ENCODE peak calls at places on chromosomes 6 and 20, in nine cellular contexts. C, V, Y, D, U, N, Z, H and X are unnamed samples.

GRCh38 chr20:10171864-10172751 is 46.5 kb upstream of the SNAP25 start:
- DNase-seq in D (peak), N (no peak), Z (peak), U (no peak), Y (peak), H (no peak), C (peak), V (no peak), X (no peak)

GRCh38 chr6:5422321-5422915 is 161.1 kb downstream of the FARS2 start:
- DNase-seq in H (no peak), U (no peak), Z (peak), V (no peak), Y (no peak), N (no peak), D (peak), C (peak), X (peak)

GRCh38 chr6:140441256-140441655 is 1066.8 kb upstream of the CITED2 start:
- DNase-seq in Y (peak), D (peak), U (no peak), N (no peak), Z (peak), V (no peak), H (no peak), C (peak), X (no peak)

GRCh38 chr6:134420638-134421181 is 102.8 kb upstream of the SGK1 start:
- DNase-seq in N (no peak), Y (no peak), Z (peak), V (no peak), U (no peak), H (no peak), C (peak), D (no peak), X (no peak)

GRCh38 chr6:113875470-113875869 is 18.3 kb downstream of the MARCKS start:
- DNase-seq in N (peak), D (no peak), U (no peak), Z (peak), V (no peak), C (peak), Y (no peak), H (no peak), X (no peak)

GRCh38 chr6:22145294-22145693 is 151.5 kb downstream of the PRL start:
- DNase-seq in N (no peak), Z (no peak), Y (no peak), D (no peak), V (no peak), U (no peak), H (no peak), C (no peak), X (no peak)

GRCh38 chr6:76275746-76276145 is 203.3 kb upstream of the IMPG1 start:
- DNase-seq in N (peak), Z (no peak), V (no peak), C (no peak), U (no peak), D (no peak), H (no peak), Y (no peak), X (peak)

GRCh38 chr6:137689377-137689776 is 177.7 kb upstream of the TNFAIP3 start:
- DNase-seq in U (no peak), N (no peak), V (no peak), Z (no peak), H (no peak), C (no peak), D (no peak), Y (no peak), X (no peak)

GRCh38 chr20:11891827-11892521 is 25.7 kb upstream of the BTBD3 start:
- DNase-seq in C (peak), H (peak), D (peak), Y (no peak), N (peak), Z (peak), V (no peak), U (no peak), X (peak)

GRCh38 chr20:63957690-63958441 is 1.6 kb upstream of the UCKL1 start:
- DNase-seq in H (no peak), N (peak), Z (peak), D (no peak), Y (peak), U (no peak), C (peak), V (no peak), X (no peak)

GRCh38 chr6:84756466-84756865 is 7.9 kb downstream of the TBX18 start:
- DNase-seq in H (no peak), U (no peak), C (no peak), D (no peak), Z (no peak), Y (no peak), N (no peak), V (no peak), X (no peak)

GRCh38 chr6:136525586-136526195 is 24.5 kb downstream of the MAP7 start:
- DNase-seq in C (no peak), N (no peak), H (no peak), Z (peak), D (no peak), U (no peak), Y (no peak), V (no peak), X (no peak)

GRCh38 chr20:22584630-22584921 is 204 bp upstream of the FOXA2 start:
- DNase-seq in Y (no peak), Z (no peak), V (no peak), U (no peak), H (no peak), D (no peak), N (no peak), C (no peak), X (no peak)
- H3K4me3 ChIP-seq in Y (no peak), Z (no peak), V (no peak), U (no peak), H (no peak), D (peak), N (no peak), C (no peak), X (no peak)

DNA sequence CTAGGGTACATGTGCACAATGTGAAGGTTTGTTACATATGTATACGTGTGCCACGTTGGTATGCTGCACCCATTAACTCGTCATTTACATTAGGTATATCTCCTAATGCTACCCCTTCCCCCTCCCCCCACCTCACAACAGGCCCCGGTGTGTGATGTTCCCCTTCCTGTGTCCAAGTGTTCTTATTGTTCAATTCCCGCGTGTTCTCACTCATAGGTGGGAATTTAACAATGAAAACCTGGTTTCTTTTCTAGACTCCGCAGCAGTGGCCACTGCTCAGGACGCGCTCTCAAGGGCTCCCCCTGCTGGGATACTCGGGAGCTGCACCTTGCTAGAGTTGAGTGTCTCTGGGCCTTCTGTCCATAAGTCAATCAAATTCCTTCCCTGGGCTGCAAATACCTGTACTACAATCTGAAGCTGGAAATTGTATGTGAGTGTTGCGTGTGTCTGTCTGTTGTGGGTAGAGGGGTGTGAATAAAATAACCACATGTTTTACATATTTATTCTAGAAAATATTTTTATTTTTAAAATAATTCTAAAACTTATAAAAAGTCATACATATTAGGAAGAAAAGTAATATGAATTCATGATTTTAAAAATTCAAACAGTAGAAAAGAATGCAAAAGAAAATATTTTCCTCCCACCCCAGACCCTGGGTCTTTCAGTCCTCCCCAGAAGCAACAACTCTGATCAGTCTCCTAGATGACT is 8.2 kb upstream of the CEP250 start:
- DNase-seq in D (peak), Z (peak), V (peak), U (peak), N (peak), C (peak), H (no peak), Y (peak), X (peak)
- H3K4me3 ChIP-seq in D (peak), Z (no peak), V (no peak), U (peak), N (peak), C (peak), H (peak), Y (peak), X (peak)

DNA sequence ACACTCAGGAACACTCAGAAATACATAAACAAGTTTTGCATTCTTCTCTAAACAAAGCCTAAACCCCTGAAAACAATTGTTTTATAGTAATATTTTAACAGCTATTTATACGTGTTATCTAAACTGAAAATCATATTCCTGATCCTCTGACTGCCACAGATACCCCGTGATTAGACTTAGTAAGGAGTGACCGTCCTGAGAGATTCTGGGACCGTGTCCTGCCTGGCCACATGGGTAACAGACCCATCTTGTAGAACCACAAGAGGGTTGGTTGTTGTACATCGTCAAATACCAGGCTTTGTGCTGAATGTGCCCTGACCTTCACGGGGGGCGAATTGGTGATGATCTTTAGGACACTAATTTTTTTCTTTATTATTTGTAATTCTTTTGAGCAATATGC is 214.4 kb downstream of the TMEM242 start:
- DNase-seq in C (no peak), Z (no peak), V (no peak), N (no peak), D (no peak), H (no peak), Y (no peak), U (no peak), X (no peak)
- H3K4me3 ChIP-seq in C (no peak), Z (no peak), V (no peak), N (no peak), D (no peak), H (no peak), Y (no peak), U (no peak), X (no peak)

GRCh38 chr6:20159781-20160540 is 52.3 kb downstream of the MBOAT1 start:
- DNase-seq in V (no peak), H (no peak), U (peak), D (no peak), Y (no peak), C (peak), Z (no peak), N (no peak), X (no peak)
- H3K4me3 ChIP-seq in V (no peak), H (no peak), U (no peak), D (no peak), Y (no peak), C (no peak), Z (no peak), N (no peak), X (no peak)

GRCh38 chr20:31712564-31713311 is 9.9 kb downstream of the BCL2L1 start:
- DNase-seq in Z (peak), N (no peak), C (peak), V (no peak), U (no peak), D (peak), Y (peak), H (no peak), X (no peak)

GRCh38 chr20:31710423-31711250 is 12.0 kb downstream of the BCL2L1 start:
- DNase-seq in Y (peak), H (no peak), C (no peak), V (no peak), N (peak), U (no peak), D (no peak), Z (no peak), X (no peak)

GRCh38 chr20:31713312-31714049 is 9.2 kb downstream of the BCL2L1 start:
- DNase-seq in V (no peak), H (no peak), N (peak), U (peak), Z (peak), D (peak), Y (peak), C (peak), X (no peak)

GRCh38 chr20:31711416-31712111 is 11.1 kb downstream of the BCL2L1 start:
- DNase-seq in H (no peak), C (no peak), U (no peak), V (no peak), Y (no peak), Z (no peak), N (no peak), D (no peak), X (no peak)

GRCh38 chr20:31712112-31712553 is 10.5 kb downstream of the BCL2L1 start:
- DNase-seq in N (peak), U (no peak), Y (no peak), D (peak), V (no peak), C (no peak), H (no peak), Z (peak), X (no peak)
- H3K4me3 ChIP-seq in N (peak), U (no peak), Y (peak), D (peak), V (no peak), C (no peak), H (no peak), Z (no peak), X (no peak)

GRCh38 chr6:164337024-164337924 is 922.8 kb downstream of the QKI start:
- DNase-seq in H (no peak), D (no peak), Y (no peak), C (no peak), N (no peak), Z (no peak), U (no peak), V (no peak), X (no peak)
- H3K4me3 ChIP-seq in H (no peak), D (no peak), Y (no peak), C (no peak), N (no peak), Z (no peak), U (no peak), V (no peak), X (no peak)

DNA sequence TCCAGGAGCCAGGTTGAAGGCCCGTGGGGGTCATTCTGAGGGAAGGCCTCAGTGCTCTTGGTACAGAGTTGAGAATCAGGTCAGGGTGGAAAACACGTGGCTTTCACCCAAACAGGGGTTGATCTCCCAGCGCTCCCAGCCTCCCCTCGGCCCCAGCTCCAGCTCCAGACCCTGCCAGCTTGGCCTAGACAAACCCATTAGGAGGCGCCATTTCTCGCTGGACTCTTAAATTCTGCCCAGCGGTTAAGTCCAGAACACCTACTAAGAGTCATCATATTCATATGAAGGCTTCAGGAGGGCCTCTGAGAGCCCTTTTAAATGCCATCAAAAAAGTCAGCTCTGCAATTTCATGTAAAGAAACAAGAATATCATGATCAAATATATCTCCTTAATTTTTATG is 158.0 kb upstream of the RIN2 start:
- DNase-seq in Z (no peak), D (no peak), Y (no peak), C (no peak), U (no peak), N (no peak), V (no peak), H (no peak), X (no peak)
- H3K4me3 ChIP-seq in Z (no peak), D (no peak), Y (no peak), C (no peak), U (no peak), N (no peak), V (no peak), H (no peak), X (no peak)

GRCh38 chr6:93420163-93420806 is 926 bp upstream of the EPHA7 start:
- DNase-seq in U (no peak), V (no peak), C (no peak), N (no peak), D (no peak), Y (no peak), H (no peak), Z (no peak), X (no peak)
- H3K4me3 ChIP-seq in U (no peak), V (peak), C (no peak), N (peak), D (no peak), Y (peak), H (peak), Z (peak), X (no peak)

DNA sequence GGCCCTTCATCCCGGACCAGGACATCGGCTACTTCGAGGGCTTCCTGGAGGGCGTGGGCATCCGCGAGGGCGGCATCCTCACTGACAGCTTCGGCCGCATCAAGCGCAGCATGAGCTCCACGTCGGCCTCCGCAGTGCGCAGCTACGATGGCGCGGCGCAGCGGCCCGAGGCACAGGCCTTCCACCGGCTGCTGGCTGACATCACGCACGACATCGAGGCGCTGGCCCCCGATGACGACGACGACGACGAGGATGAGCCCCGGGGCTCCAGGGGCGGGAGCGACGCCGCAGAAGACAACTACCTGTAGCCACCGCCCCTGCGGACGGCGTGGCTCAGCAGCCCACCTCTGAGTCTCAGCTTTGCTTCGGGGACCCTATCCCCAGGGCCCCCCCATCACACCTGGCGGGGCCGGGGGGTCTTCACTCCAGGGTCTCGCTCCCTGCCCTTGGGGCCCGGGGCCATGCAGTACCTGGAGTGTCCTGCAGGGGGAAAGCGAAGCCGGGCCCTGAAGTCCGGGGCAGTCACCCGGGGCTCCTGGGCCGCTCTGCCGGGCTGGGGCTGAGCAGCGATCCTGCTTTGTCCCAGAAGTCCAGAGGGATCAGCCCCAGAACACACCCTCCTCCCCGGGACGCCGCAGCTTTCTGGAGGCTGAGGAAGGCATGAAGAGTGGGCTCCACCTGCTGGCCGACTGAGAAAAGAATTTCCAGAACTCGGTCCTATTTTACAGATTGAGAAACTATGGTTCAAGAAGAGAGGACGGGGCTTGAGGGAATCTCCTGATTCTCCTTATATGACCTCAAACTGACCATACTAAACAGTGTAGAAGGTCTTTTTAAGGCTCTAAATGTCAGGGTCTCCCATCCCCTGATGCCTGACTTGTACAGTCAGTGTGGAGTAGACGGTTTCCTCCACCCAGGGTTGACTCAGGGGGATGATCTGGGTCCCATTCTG is 20.8 kb upstream of the HCK start:
- DNase-seq in Z (peak), N (peak), D (peak), Y (peak), V (peak), C (peak), H (peak), U (peak), X (peak)
- H3K4me3 ChIP-seq in Z (peak), N (peak), D (peak), Y (peak), V (peak), C (peak), H (peak), U (peak), X (peak)

GRCh38 chr20:45085867-45086266 is 15.1 kb downstream of the KCNS1 start:
- DNase-seq in U (no peak), V (no peak), Z (no peak), C (no peak), H (no peak), D (no peak), Y (no peak), N (no peak), X (no peak)

GRCh38 chr20:45082468-45082867 is 18.5 kb downstream of the KCNS1 start:
- DNase-seq in D (no peak), Z (no peak), H (no peak), V (no peak), C (no peak), N (no peak), Y (no peak), U (no peak), X (no peak)

GRCh38 chr20:45080867-45081616 is 19.9 kb downstream of the KCNS1 start:
- DNase-seq in U (no peak), C (no peak), Z (peak), N (no peak), V (no peak), H (no peak), D (no peak), Y (no peak), X (peak)

GRCh38 chr20:45085289-45085688 is 15.6 kb downstream of the KCNS1 start:
- DNase-seq in V (no peak), C (no peak), Y (no peak), N (no peak), Z (no peak), U (no peak), H (no peak), D (no peak), X (no peak)

GRCh38 chr20:45083127-45083526 is 17.8 kb downstream of the KCNS1 start:
- DNase-seq in H (no peak), V (no peak), N (no peak), C (no peak), U (no peak), D (no peak), Z (no peak), Y (no peak), X (no peak)
- H3K4me3 ChIP-seq in H (no peak), V (no peak), N (no peak), C (no peak), U (no peak), D (no peak), Z (no peak), Y (no peak), X (no peak)